ENCODE peak calls at places on chromosomes 3 and 15, in eight cellular contexts. One of them, this sample, is unnamed.

GRCh38 chr15:77420610-77421369 is at the start of gene HMG20A:
- DNase-seq in cerebellum: peak
- DNase-seq in NCI-H524 treated with DMSO at 0.1 percent for 48 hours: peak
- DNase-seq in endodermal cell: peak
- DNase-seq in cerebellar cortex: no peak
- DNase-seq in A549: peak
- DNase-seq in left cardiac atrium: peak
- DNase-seq in RWPE1: peak
- DNase-seq in this sample: peak

GRCh38 chr3:14439501-14440167 is 37.2 kb downstream of the SLC6A6 start:
- DNase-seq in cerebellum: peak
- DNase-seq in NCI-H524 treated with DMSO at 0.1 percent for 48 hours: no peak
- DNase-seq in endodermal cell: no peak
- DNase-seq in cerebellar cortex: no peak
- DNase-seq in A549: no peak
- DNase-seq in left cardiac atrium: peak
- DNase-seq in RWPE1: no peak
- DNase-seq in this sample: peak

GRCh38 chr3:153285982-153286381 is 124.0 kb downstream of the RAP2B start:
- DNase-seq in cerebellum: no peak
- DNase-seq in NCI-H524 treated with DMSO at 0.1 percent for 48 hours: no peak
- DNase-seq in endodermal cell: no peak
- DNase-seq in cerebellar cortex: no peak
- DNase-seq in A549: no peak
- DNase-seq in left cardiac atrium: no peak
- DNase-seq in RWPE1: peak
- DNase-seq in this sample: no peak

GRCh38 chr3:32177702-32178198 is 60.7 kb upstream of the CMTM8 start:
- DNase-seq in cerebellum: peak
- DNase-seq in NCI-H524 treated with DMSO at 0.1 percent for 48 hours: peak
- DNase-seq in endodermal cell: peak
- DNase-seq in cerebellar cortex: peak
- DNase-seq in A549: peak
- DNase-seq in left cardiac atrium: peak
- DNase-seq in RWPE1: peak
- DNase-seq in this sample: no peak

GRCh38 chr3:107346559-107346958 is 30.7 kb upstream of the CCDC54 start:
- DNase-seq in cerebellum: no peak
- DNase-seq in NCI-H524 treated with DMSO at 0.1 percent for 48 hours: no peak
- DNase-seq in endodermal cell: no peak
- DNase-seq in cerebellar cortex: no peak
- DNase-seq in A549: no peak
- DNase-seq in left cardiac atrium: no peak
- DNase-seq in RWPE1: no peak
- DNase-seq in this sample: no peak

GRCh38 chr15:74631935-74632560 is 16.4 kb downstream of the CLK3 start:
- DNase-seq in cerebellum: peak
- DNase-seq in NCI-H524 treated with DMSO at 0.1 percent for 48 hours: no peak
- DNase-seq in endodermal cell: peak
- DNase-seq in cerebellar cortex: peak
- DNase-seq in A549: peak
- DNase-seq in left cardiac atrium: peak
- DNase-seq in RWPE1: peak
- DNase-seq in this sample: no peak

GRCh38 chr3:184299488-184300376 is 691 bp downstream of the PSMD2 start:
- DNase-seq in cerebellum: no peak
- DNase-seq in NCI-H524 treated with DMSO at 0.1 percent for 48 hours: no peak
- DNase-seq in endodermal cell: no peak
- DNase-seq in cerebellar cortex: no peak
- DNase-seq in A549: no peak
- DNase-seq in left cardiac atrium: no peak
- DNase-seq in RWPE1: no peak
- DNase-seq in this sample: no peak

GRCh38 chr3:110708166-110708565 is 363.4 kb upstream of the NECTIN3 start:
- DNase-seq in cerebellum: no peak
- DNase-seq in NCI-H524 treated with DMSO at 0.1 percent for 48 hours: no peak
- DNase-seq in endodermal cell: no peak
- DNase-seq in cerebellar cortex: no peak
- DNase-seq in A549: no peak
- DNase-seq in left cardiac atrium: no peak
- DNase-seq in RWPE1: no peak
- DNase-seq in this sample: no peak

GRCh38 chr3:56053727-56054126 is 414.5 kb downstream of the ERC2 start:
- DNase-seq in cerebellum: no peak
- DNase-seq in NCI-H524 treated with DMSO at 0.1 percent for 48 hours: no peak
- DNase-seq in endodermal cell: no peak
- DNase-seq in cerebellar cortex: no peak
- DNase-seq in A549: no peak
- DNase-seq in left cardiac atrium: no peak
- DNase-seq in RWPE1: no peak
- DNase-seq in this sample: no peak

GRCh38 chr15:52642386-52643361 is 36.5 kb downstream of the ATOSA start:
- DNase-seq in cerebellum: no peak
- DNase-seq in NCI-H524 treated with DMSO at 0.1 percent for 48 hours: no peak
- DNase-seq in endodermal cell: no peak
- DNase-seq in cerebellar cortex: no peak
- DNase-seq in A549: no peak
- DNase-seq in left cardiac atrium: no peak
- DNase-seq in RWPE1: no peak
- DNase-seq in this sample: no peak

GRCh38 chr3:151852074-151852811 is 21.2 kb upstream of the SUCNR1 start:
- DNase-seq in cerebellum: no peak
- DNase-seq in NCI-H524 treated with DMSO at 0.1 percent for 48 hours: no peak
- DNase-seq in endodermal cell: no peak
- DNase-seq in cerebellar cortex: no peak
- DNase-seq in A549: no peak
- DNase-seq in left cardiac atrium: no peak
- DNase-seq in RWPE1: no peak
- DNase-seq in this sample: no peak

GRCh38 chr3:17632401-17633100 is 109.9 kb downstream of the TBC1D5 start:
- DNase-seq in cerebellum: no peak
- DNase-seq in NCI-H524 treated with DMSO at 0.1 percent for 48 hours: no peak
- DNase-seq in endodermal cell: no peak
- DNase-seq in cerebellar cortex: no peak
- DNase-seq in A549: peak
- DNase-seq in left cardiac atrium: no peak
- DNase-seq in RWPE1: peak
- DNase-seq in this sample: no peak

GRCh38 chr3:152400912-152401311 is 132.2 kb downstream of the MBNL1 start:
- DNase-seq in cerebellum: no peak
- DNase-seq in NCI-H524 treated with DMSO at 0.1 percent for 48 hours: no peak
- DNase-seq in endodermal cell: no peak
- DNase-seq in cerebellar cortex: no peak
- DNase-seq in A549: peak
- DNase-seq in left cardiac atrium: no peak
- DNase-seq in RWPE1: no peak
- DNase-seq in this sample: no peak

GRCh38 chr3:142077859-142078500 is 71.4 kb downstream of the TFDP2 start:
- DNase-seq in cerebellum: no peak
- DNase-seq in NCI-H524 treated with DMSO at 0.1 percent for 48 hours: no peak
- DNase-seq in endodermal cell: no peak
- DNase-seq in cerebellar cortex: no peak
- DNase-seq in A549: no peak
- DNase-seq in left cardiac atrium: no peak
- DNase-seq in RWPE1: no peak
- DNase-seq in this sample: no peak

GRCh38 chr3:124107491-124107890 is 115.6 kb upstream of the ROPN1 start:
- DNase-seq in cerebellum: no peak
- DNase-seq in NCI-H524 treated with DMSO at 0.1 percent for 48 hours: no peak
- DNase-seq in endodermal cell: no peak
- DNase-seq in cerebellar cortex: no peak
- DNase-seq in A549: no peak
- DNase-seq in left cardiac atrium: no peak
- DNase-seq in RWPE1: no peak
- DNase-seq in this sample: no peak

GRCh38 chr3:123481071-123481470 is 32.2 kb upstream of the ADCY5 start:
- DNase-seq in cerebellum: no peak
- DNase-seq in NCI-H524 treated with DMSO at 0.1 percent for 48 hours: no peak
- DNase-seq in endodermal cell: no peak
- DNase-seq in cerebellar cortex: no peak
- DNase-seq in A549: no peak
- DNase-seq in left cardiac atrium: no peak
- DNase-seq in RWPE1: no peak
- DNase-seq in this sample: no peak

GRCh38 chr3:49634736-49635135 is 39.4 kb upstream of the APEH start:
- DNase-seq in cerebellum: no peak
- DNase-seq in NCI-H524 treated with DMSO at 0.1 percent for 48 hours: no peak
- DNase-seq in endodermal cell: peak
- DNase-seq in cerebellar cortex: no peak
- DNase-seq in A549: no peak
- DNase-seq in left cardiac atrium: no peak
- DNase-seq in RWPE1: no peak
- DNase-seq in this sample: no peak

GRCh38 chr3:112327371-112327951 is 5.5 kb upstream of the CD200 start:
- DNase-seq in cerebellum: peak
- DNase-seq in NCI-H524 treated with DMSO at 0.1 percent for 48 hours: peak
- DNase-seq in endodermal cell: no peak
- DNase-seq in cerebellar cortex: peak
- DNase-seq in A549: peak
- DNase-seq in left cardiac atrium: no peak
- DNase-seq in RWPE1: peak
- DNase-seq in this sample: peak

GRCh38 chr3:11576453-11576852 is 67.3 kb downstream of the VGLL4 start:
- DNase-seq in cerebellum: no peak
- DNase-seq in NCI-H524 treated with DMSO at 0.1 percent for 48 hours: no peak
- DNase-seq in endodermal cell: no peak
- DNase-seq in cerebellar cortex: no peak
- DNase-seq in A549: no peak
- DNase-seq in left cardiac atrium: no peak
- DNase-seq in RWPE1: no peak
- DNase-seq in this sample: no peak

GRCh38 chr15:68200016-68200861 is 4.9 kb downstream of the CALML4 start:
- DNase-seq in cerebellum: no peak
- DNase-seq in NCI-H524 treated with DMSO at 0.1 percent for 48 hours: no peak
- DNase-seq in endodermal cell: peak
- DNase-seq in cerebellar cortex: no peak
- DNase-seq in A549: no peak
- DNase-seq in left cardiac atrium: no peak
- DNase-seq in RWPE1: no peak
- DNase-seq in this sample: no peak

GRCh38 chr3:153138267-153139210 is 23.5 kb upstream of the RAP2B start:
- DNase-seq in cerebellum: no peak
- DNase-seq in NCI-H524 treated with DMSO at 0.1 percent for 48 hours: no peak
- DNase-seq in endodermal cell: peak
- DNase-seq in cerebellar cortex: no peak
- DNase-seq in A549: peak
- DNase-seq in left cardiac atrium: peak
- DNase-seq in RWPE1: peak
- DNase-seq in this sample: no peak

GRCh38 chr15:73493936-73494335 is 51.0 kb downstream of the REC114 start:
- DNase-seq in cerebellum: no peak
- DNase-seq in NCI-H524 treated with DMSO at 0.1 percent for 48 hours: no peak
- DNase-seq in endodermal cell: no peak
- DNase-seq in cerebellar cortex: no peak
- DNase-seq in A549: no peak
- DNase-seq in left cardiac atrium: no peak
- DNase-seq in RWPE1: no peak
- DNase-seq in this sample: no peak

GRCh38 chr15:92687183-92687582 is 31.6 kb upstream of the FAM174B start:
- DNase-seq in cerebellum: no peak
- DNase-seq in NCI-H524 treated with DMSO at 0.1 percent for 48 hours: no peak
- DNase-seq in endodermal cell: no peak
- DNase-seq in cerebellar cortex: no peak
- DNase-seq in A549: no peak
- DNase-seq in left cardiac atrium: no peak
- DNase-seq in RWPE1: no peak
- DNase-seq in this sample: no peak

GRCh38 chr3:107578523-107578922 is 55.8 kb downstream of the BBX start:
- DNase-seq in cerebellum: no peak
- DNase-seq in NCI-H524 treated with DMSO at 0.1 percent for 48 hours: no peak
- DNase-seq in endodermal cell: peak
- DNase-seq in cerebellar cortex: no peak
- DNase-seq in A549: no peak
- DNase-seq in left cardiac atrium: no peak
- DNase-seq in RWPE1: no peak
- DNase-seq in this sample: no peak

GRCh38 chr3:126131881-126132750 is 48.2 kb upstream of the SLC41A3 start:
- DNase-seq in cerebellum: no peak
- DNase-seq in NCI-H524 treated with DMSO at 0.1 percent for 48 hours: no peak
- DNase-seq in endodermal cell: peak
- DNase-seq in cerebellar cortex: no peak
- DNase-seq in A549: no peak
- DNase-seq in left cardiac atrium: peak
- DNase-seq in RWPE1: no peak
- DNase-seq in this sample: no peak

GRCh38 chr15:91553455-91553854 is 300.1 kb upstream of the SLCO3A1 start:
- DNase-seq in cerebellum: no peak
- DNase-seq in NCI-H524 treated with DMSO at 0.1 percent for 48 hours: peak
- DNase-seq in endodermal cell: peak
- DNase-seq in cerebellar cortex: no peak
- DNase-seq in A549: no peak
- DNase-seq in left cardiac atrium: no peak
- DNase-seq in RWPE1: no peak
- DNase-seq in this sample: peak

GRCh38 chr15:89051875-89052274 is 36.4 kb upstream of the ABHD2 start:
- DNase-seq in cerebellum: no peak
- DNase-seq in NCI-H524 treated with DMSO at 0.1 percent for 48 hours: no peak
- DNase-seq in endodermal cell: no peak
- DNase-seq in cerebellar cortex: no peak
- DNase-seq in A549: no peak
- DNase-seq in left cardiac atrium: no peak
- DNase-seq in RWPE1: no peak
- DNase-seq in this sample: no peak

GRCh38 chr3:119221779-119222320 is 18.8 kb downstream of the B4GALT4 start:
- DNase-seq in cerebellum: no peak
- DNase-seq in NCI-H524 treated with DMSO at 0.1 percent for 48 hours: peak
- DNase-seq in endodermal cell: no peak
- DNase-seq in cerebellar cortex: no peak
- DNase-seq in A549: no peak
- DNase-seq in left cardiac atrium: no peak
- DNase-seq in RWPE1: no peak
- DNase-seq in this sample: no peak

GRCh38 chr15:89358755-89359439 is 24.3 kb upstream of the POLG start:
- DNase-seq in cerebellum: peak
- DNase-seq in NCI-H524 treated with DMSO at 0.1 percent for 48 hours: peak
- DNase-seq in endodermal cell: peak
- DNase-seq in cerebellar cortex: peak
- DNase-seq in A549: peak
- DNase-seq in left cardiac atrium: peak
- DNase-seq in RWPE1: peak
- DNase-seq in this sample: peak

GRCh38 chr15:68210821-68211655 is 5.9 kb upstream of the CALML4 start:
- DNase-seq in cerebellum: peak
- DNase-seq in NCI-H524 treated with DMSO at 0.1 percent for 48 hours: peak
- DNase-seq in endodermal cell: peak
- DNase-seq in cerebellar cortex: peak
- DNase-seq in A549: peak
- DNase-seq in left cardiac atrium: peak
- DNase-seq in RWPE1: peak
- DNase-seq in this sample: no peak

GRCh38 chr3:13657660-13658435 is 108.9 kb downstream of the FBLN2 start:
- DNase-seq in cerebellum: peak
- DNase-seq in NCI-H524 treated with DMSO at 0.1 percent for 48 hours: no peak
- DNase-seq in endodermal cell: peak
- DNase-seq in cerebellar cortex: peak
- DNase-seq in A549: peak
- DNase-seq in left cardiac atrium: peak
- DNase-seq in RWPE1: peak
- DNase-seq in this sample: no peak

GRCh38 chr3:42572278-42572677 is 9.5 kb downstream of the SEC22C start:
- DNase-seq in cerebellum: no peak
- DNase-seq in NCI-H524 treated with DMSO at 0.1 percent for 48 hours: peak
- DNase-seq in endodermal cell: peak
- DNase-seq in cerebellar cortex: peak
- DNase-seq in A549: peak
- DNase-seq in left cardiac atrium: no peak
- DNase-seq in RWPE1: peak
- DNase-seq in this sample: no peak

GRCh38 chr15:79887517-79887916 is 9.3 kb downstream of the MTHFS start:
- DNase-seq in cerebellum: no peak
- DNase-seq in NCI-H524 treated with DMSO at 0.1 percent for 48 hours: no peak
- DNase-seq in endodermal cell: no peak
- DNase-seq in cerebellar cortex: no peak
- DNase-seq in A549: no peak
- DNase-seq in left cardiac atrium: no peak
- DNase-seq in RWPE1: no peak
- DNase-seq in this sample: no peak

GRCh38 chr3:32757618-32758374 is 60.0 kb upstream of the TRIM71 start:
- DNase-seq in cerebellum: no peak
- DNase-seq in NCI-H524 treated with DMSO at 0.1 percent for 48 hours: no peak
- DNase-seq in endodermal cell: no peak
- DNase-seq in cerebellar cortex: no peak
- DNase-seq in A549: no peak
- DNase-seq in left cardiac atrium: no peak
- DNase-seq in RWPE1: no peak
- DNase-seq in this sample: no peak

This sample was measured in NCI-H1436.